ENCODE peak calls at places on chromosomes 2 and 18, in seven cellular contexts. J is endodermal cell, B is T-cell, U is mucosa of gallbladder, G is RWPE1, V is adrenal gland, Y is left lung. E is an unnamed sample.

GRCh38 chr2:170739048-170739447 is 23.9 kb downstream of the SP5 start:
- DNase-seq in V (no peak), U (no peak), B (no peak), J (no peak), Y (no peak), G (peak; percentile 85), E (peak; percentile 42)

GRCh38 chr2:186780701-186781316 is 68.2 kb downstream of the ZSWIM2 start:
- DNase-seq in Y (no peak), G (peak; percentile 6), V (peak; percentile 7), B (no peak), U (no peak), J (peak; percentile 80), E (peak; percentile 50)

GRCh38 chr18:23276456-23276855 is 141.2 kb downstream of the CABLES1 start:
- DNase-seq in J (no peak), G (no peak), V (no peak), Y (peak; percentile 53), B (no peak), U (no peak), E (no peak)

GRCh38 chr2:55111230-55111569 is 60.9 kb upstream of the RTN4 start:
- DNase-seq in V (no peak), U (no peak), J (no peak), G (no peak), B (no peak), Y (no peak), E (no peak)

GRCh38 chr2:120434487-120434886 is 88.6 kb downstream of the INHBB start:
- DNase-seq in G (no peak), B (no peak), U (no peak), V (no peak), Y (no peak), J (peak; percentile 38), E (no peak)

GRCh38 chr2:178522950-178523595 is 42.8 kb downstream of the PLEKHA3 start:
- DNase-seq in Y (peak; percentile 88), J (peak; percentile 97), U (peak; percentile 83), G (peak; percentile 90), V (peak; percentile 85), B (peak; percentile 79), E (peak; percentile 76)

GRCh38 chr2:145592362-145592761 is 1072.4 kb upstream of the ZEB2 start:
- DNase-seq in B (no peak), G (no peak), U (no peak), J (no peak), V (no peak), Y (no peak), E (no peak)

GRCh38 chr18:24089626-24090337 is 49.1 kb upstream of the CABYR start:
- DNase-seq in Y (no peak), J (no peak), B (no peak), V (no peak), U (no peak), G (no peak), E (no peak)

GRCh38 chr2:175955168-175955567 is 46.9 kb downstream of the LNPK start:
- DNase-seq in G (no peak), U (no peak), V (no peak), B (no peak), J (peak; percentile 36), Y (no peak), E (no peak)

GRCh38 chr2:144659731-144660275 is 139.9 kb upstream of the ZEB2 start:
- DNase-seq in G (peak; percentile 89), U (no peak), B (peak; percentile 38), Y (peak; percentile 76), V (no peak), J (no peak), E (peak; percentile 91)